ENCODE peak calls at places on chromosome 4, in four cellular contexts. M is IMR-90, H is mesendoderm, I is H9. D is an unnamed sample.

GRCh38 chr4:82611982-82612381 is 50.2 kb upstream of the TMEM150C start:
- DNase-seq in M (no peak), H (no peak), I (no peak), D (no peak)

GRCh38 chr4:99395595-99396364 is 39.4 kb downstream of the ADH7 start:
- DNase-seq in M (peak; percentile 67), H (no peak), I (no peak), D (no peak)

GRCh38 chr4:126701756-126702155 is 931.0 kb upstream of the INTU start:
- DNase-seq in M (peak; percentile 81), H (no peak), I (no peak), D (no peak)

GRCh38 chr4:7647932-7648812 is 213.4 kb upstream of the PSAPL1 start:
- DNase-seq in M (peak; percentile 80), H (peak; percentile 69), I (no peak), D (no peak)

GRCh38 chr4:1097553-1097952 is 15.8 kb downstream of the RNF212 start:
- DNase-seq in M (no peak), H (no peak), I (peak; percentile 12), D (no peak)

GRCh38 chr4:2948895-2949781 is 14.1 kb downstream of the NOP14 start:
- DNase-seq in M (no peak), H (peak; percentile 62), I (peak; percentile 41), D (no peak)

GRCh38 chr4:156321203-156321602 is 367.5 kb upstream of the CTSO start:
- DNase-seq in M (peak; percentile 94), H (no peak), I (no peak), D (no peak)

GRCh38 chr4:173037242-173037641 is 131.4 kb upstream of the GALNT7 start:
- DNase-seq in M (no peak), H (no peak), I (no peak), D (no peak)

GRCh38 chr4:40462326-40462725 is 127.2 kb downstream of the CHRNA9 start:
- DNase-seq in M (no peak), H (no peak), I (no peak), D (no peak)

GRCh38 chr4:38088321-38088720 is 128.1 kb downstream of the PTTG2 start:
- DNase-seq in M (no peak), H (no peak), I (no peak), D (no peak)

GRCh38 chr4:147938481-147938880 is 206.6 kb downstream of the ARHGAP10 start:
- DNase-seq in M (no peak), H (no peak), I (no peak), D (no peak)

GRCh38 chr4:5821665-5822358 is 71.1 kb downstream of the CRMP1 start:
- DNase-seq in M (no peak), H (peak; percentile 67), I (peak; percentile 78), D (peak; percentile 38)

GRCh38 chr4:25057299-25057698 is 26.6 kb upstream of the LGI2 start:
- DNase-seq in M (no peak), H (no peak), I (no peak), D (no peak)
- H3K56ac ChIP-seq in M (no peak overlapping the region), H (no peak overlapping the region), I (no peak overlapping the region), D (no peak overlapping the region)

GRCh38 chr4:14829795-14830194 is 172.5 kb upstream of the CPEB2 start:
- DNase-seq in M (no peak), H (no peak), I (no peak), D (no peak)

GRCh38 chr4:14833053-14833452 is 169.2 kb upstream of the CPEB2 start:
- DNase-seq in M (no peak), H (no peak), I (no peak), D (no peak)

GRCh38 chr4:14831447-14831846 is 170.8 kb upstream of the CPEB2 start:
- DNase-seq in M (no peak), H (no peak), I (no peak), D (no peak)

GRCh38 chr4:14824189-14824588 is 178.1 kb upstream of the CPEB2 start:
- DNase-seq in M (no peak), H (no peak), I (no peak), D (no peak)

DNA sequence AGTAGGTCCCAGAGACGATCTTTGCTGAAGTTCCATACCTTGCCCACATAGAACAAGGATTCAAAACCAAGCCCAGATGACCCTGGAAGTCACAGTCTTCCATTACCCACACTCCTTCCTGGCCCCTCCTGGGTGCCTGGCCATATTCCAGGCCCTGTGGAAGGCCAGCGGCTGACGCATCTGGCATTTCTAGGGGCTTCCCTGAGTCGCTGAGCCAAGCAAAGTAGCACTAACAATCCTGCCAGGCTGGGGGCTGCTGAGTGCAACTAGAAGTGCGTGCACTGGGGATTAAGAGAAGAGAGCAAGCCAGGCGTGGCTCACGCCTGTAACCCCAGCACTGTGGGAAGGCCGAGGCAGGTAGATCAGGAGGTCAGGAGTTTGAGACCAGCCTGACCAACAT is 175.2 kb upstream of the CPEB2 start:
- DNase-seq in M (peak; percentile 2), H (no peak), I (no peak), D (no peak)
- H3K56ac ChIP-seq in M (no peak overlapping the region), H (no peak overlapping the region), I (no peak overlapping the region), D (no peak overlapping the region)

GRCh38 chr4:92215471-92215870 is 88.3 kb upstream of the GRID2 start:
- DNase-seq in M (no peak), H (no peak), I (no peak), D (no peak)

GRCh38 chr4:92210906-92211305 is 92.9 kb upstream of the GRID2 start:
- DNase-seq in M (no peak), H (no peak), I (no peak), D (no peak)
- H3K56ac ChIP-seq in M (no peak overlapping the region), H (no peak overlapping the region), I (no peak overlapping the region), D (no peak overlapping the region)

DNA sequence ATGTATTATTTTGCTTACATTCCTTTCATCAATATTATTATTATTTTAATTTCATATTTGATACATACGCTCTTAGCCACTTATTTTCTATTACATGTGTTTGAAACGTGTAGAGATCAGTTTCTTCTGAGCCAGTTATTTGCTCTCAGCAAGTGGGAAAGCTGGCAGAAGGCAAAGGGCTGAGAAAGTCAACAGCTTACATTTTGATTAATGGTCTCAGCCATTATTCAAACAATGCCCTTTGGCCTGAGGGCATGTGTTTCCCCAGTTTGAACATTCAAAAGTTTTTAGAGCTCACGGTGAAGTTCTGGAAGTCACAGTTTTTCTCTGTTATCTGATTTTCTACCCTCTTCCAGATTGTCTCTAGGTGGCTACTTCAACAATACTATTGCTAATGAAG is 591.8 kb upstream of the CPEB2 start:
- DNase-seq in M (no peak), H (peak; percentile 39), I (no peak), D (no peak)
- H3K56ac ChIP-seq in M (no peak overlapping the region), H (no peak overlapping the region), I (no peak overlapping the region), D (no peak overlapping the region)

GRCh38 chr4:105490523-105490922 is 16.7 kb upstream of the PPA2 start:
- DNase-seq in M (no peak), H (no peak), I (no peak), D (no peak)
- H3K56ac ChIP-seq in M (no peak overlapping the region), H (no peak overlapping the region), I (no peak overlapping the region), D (no peak overlapping the region)

DNA sequence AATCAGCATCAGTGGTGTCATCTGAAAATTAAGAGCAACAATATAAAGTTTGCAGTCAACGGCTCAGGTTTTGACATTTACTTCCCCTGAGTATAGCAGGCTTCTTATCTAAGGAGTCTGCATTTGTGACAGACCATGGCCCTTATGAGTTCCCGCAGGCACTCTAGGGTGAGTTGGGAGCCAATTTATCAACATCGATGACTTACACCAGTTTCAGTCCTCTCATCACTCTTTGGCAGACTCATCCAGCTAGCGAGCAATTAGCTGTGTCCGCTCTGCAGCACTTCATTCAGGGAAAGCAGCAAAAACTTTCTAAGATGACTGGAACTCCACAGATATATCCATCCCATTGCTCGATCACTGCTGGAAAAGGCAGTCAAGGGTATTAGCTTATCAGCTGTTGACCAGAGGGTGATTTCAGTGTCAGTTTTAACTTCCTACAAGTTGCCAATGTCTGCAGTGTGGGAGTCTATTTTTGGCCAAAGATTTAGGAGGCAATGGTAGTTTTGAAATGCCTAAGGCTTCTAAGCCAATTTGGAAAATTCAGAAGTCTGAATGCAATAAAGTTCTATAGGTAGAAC is 625.1 kb upstream of the TENM3 start:
- DNase-seq in M (no peak), H (no peak), I (no peak), D (no peak)
- H3K56ac ChIP-seq in M (no peak overlapping the region), H (no peak overlapping the region), I (no peak overlapping the region), D (no peak overlapping the region)

DNA sequence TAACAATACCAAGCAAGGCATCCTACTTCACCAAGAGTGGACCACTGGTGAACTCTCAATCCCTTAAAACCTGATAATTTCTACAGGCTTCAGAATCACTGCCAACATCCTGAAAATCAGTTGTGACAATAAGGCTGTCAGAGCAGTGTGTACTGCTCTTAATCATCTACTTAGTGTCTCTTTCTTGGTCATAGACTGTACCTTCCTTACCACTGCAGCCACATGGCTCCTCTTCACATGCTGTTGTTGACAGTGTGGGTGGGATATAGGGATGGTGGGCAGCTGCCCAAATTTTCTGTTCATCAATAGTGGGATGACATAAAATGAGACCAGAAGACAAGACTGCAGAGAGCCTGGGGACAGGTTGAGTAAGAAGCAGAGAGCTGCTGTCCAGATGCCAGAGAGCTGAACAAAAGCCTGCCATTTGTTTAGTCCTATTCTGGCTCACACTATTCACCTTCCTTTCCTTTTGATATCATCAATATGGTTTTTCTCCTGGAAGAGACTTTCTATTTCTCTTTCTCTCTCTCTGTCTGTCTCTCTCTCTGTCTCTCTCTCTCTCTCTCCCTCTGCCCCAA is 178.9 kb downstream of the MGST2 start:
- DNase-seq in M (no peak), H (no peak), I (no peak), D (no peak)
- H3K56ac ChIP-seq in M (no peak overlapping the region), H (no peak overlapping the region), I (no peak overlapping the region), D (no peak overlapping the region)

GRCh38 chr4:129248621-129249020 is 152.7 kb downstream of the C4orf33 start:
- DNase-seq in M (no peak), H (no peak), I (no peak), D (no peak)

GRCh38 chr4:129246850-129247542 is 151.0 kb downstream of the C4orf33 start:
- DNase-seq in M (no peak), H (no peak), I (no peak), D (no peak)
- H3K56ac ChIP-seq in M (no peak overlapping the region), H (no peak overlapping the region), I (no peak overlapping the region), D (no peak overlapping the region)